ENCODE peak calls at places on chromosomes 11 and 22, in six cellular contexts. U is pancreas, W is AG09309, I is lung, A is body of pancreas, E is psoas muscle. C is an unnamed sample.

GRCh38 chr11:58513747-58514367 is 6.0 kb upstream of the OR5B21 start:
- DNase-seq in U (peak), W (peak), I (no peak), A (peak), E (no peak), C (peak)

GRCh38 chr11:88384004-88384677 is 46.6 kb upstream of the CTSC start:
- DNase-seq in U (no peak), W (no peak), I (no peak), A (no peak), E (no peak), C (peak)

GRCh38 chr11:122076721-122077120 is 39.3 kb downstream of the BLID start:
- DNase-seq in U (no peak), W (no peak), I (no peak), A (no peak), E (no peak), C (no peak)

GRCh38 chr11:126700773-126701554 is 299.6 kb downstream of the KIRREL3 start:
- DNase-seq in U (no peak), W (no peak), I (no peak), A (no peak), E (no peak), C (no peak)

GRCh38 chr11:32312865-32313403 is 122.4 kb downstream of the WT1 start:
- DNase-seq in U (peak), W (no peak), I (peak), A (peak), E (no peak), C (peak)

GRCh38 chr22:41047741-41048140 is 44.7 kb upstream of the EP300 start:
- DNase-seq in U (no peak), W (no peak), I (no peak), A (no peak), E (no peak), C (no peak)

GRCh38 chr11:67120881-67121710 is 2.0 kb downstream of the KDM2A start:
- DNase-seq in U (no peak), W (no peak), I (peak), A (peak), E (no peak), C (peak)

GRCh38 chr11:14537134-14537599 is 17.0 kb upstream of the PSMA1 start:
- DNase-seq in U (no peak), W (no peak), I (no peak), A (no peak), E (no peak), C (peak)

GRCh38 chr11:109641549-109641948 is 219.6 kb downstream of the C11orf87 start:
- DNase-seq in U (no peak), W (peak), I (no peak), A (no peak), E (no peak), C (peak)

GRCh38 chr22:31241936-31242335 is 29.8 kb downstream of the LIMK2 start:
- DNase-seq in U (no peak), W (peak), I (no peak), A (no peak), E (no peak), C (peak)

GRCh38 chr11:46075168-46075567 is 46.1 kb downstream of the PHF21A start:
- DNase-seq in U (no peak), W (no peak), I (no peak), A (peak), E (no peak), C (peak)

GRCh38 chr22:20429254-20430100 is 8.1 kb downstream of the SCARF2 start:
- DNase-seq in U (peak), W (no peak), I (peak), A (peak), E (no peak), C (no peak)

GRCh38 chr22:39621826-39622225 is 51.3 kb downstream of the CACNA1I start:
- DNase-seq in U (no peak), W (no peak), I (no peak), A (no peak), E (no peak), C (no peak)

GRCh38 chr11:18364495-18365047 is 29.8 kb upstream of the LDHA start:
- DNase-seq in U (no peak), W (no peak), I (no peak), A (no peak), E (no peak), C (no peak)

GRCh38 chr11:72040497-72041363 is 39.6 kb downstream of the NUMA1 start:
- DNase-seq in U (peak), W (peak), I (peak), A (peak), E (peak), C (peak)

GRCh38 chr11:115206365-115207022 is 297.7 kb downstream of the CADM1 start:
- DNase-seq in U (no peak), W (no peak), I (no peak), A (no peak), E (no peak), C (no peak)

GRCh38 chr22:49323751-49324415 is 503.8 kb downstream of the BRD1 start:
- DNase-seq in U (no peak), W (no peak), I (no peak), A (no peak), E (no peak), C (no peak)

GRCh38 chr11:69398529-69399492 is 82.7 kb upstream of the LINC01488 start:
- DNase-seq in U (peak), W (peak), I (no peak), A (peak), E (no peak), C (peak)

GRCh38 chr22:22060200-22061084 is 77.9 kb upstream of the TOP3B start:
- DNase-seq in U (no peak), W (no peak), I (peak), A (no peak), E (peak), C (peak)

GRCh38 chr11:112421854-112422253 is 161.2 kb upstream of the PLET1 start:
- DNase-seq in U (no peak), W (no peak), I (no peak), A (no peak), E (no peak), C (no peak)

GRCh38 chr11:125591659-125592304 is 870 bp upstream of the STT3A start:
- DNase-seq in U (peak), W (no peak), I (peak), A (peak), E (peak), C (peak)

GRCh38 chr11:5713695-5714094 is 22.6 kb upstream of the OR56B1 start:
- DNase-seq in U (no peak), W (no peak), I (no peak), A (no peak), E (no peak), C (peak)

DNA sequence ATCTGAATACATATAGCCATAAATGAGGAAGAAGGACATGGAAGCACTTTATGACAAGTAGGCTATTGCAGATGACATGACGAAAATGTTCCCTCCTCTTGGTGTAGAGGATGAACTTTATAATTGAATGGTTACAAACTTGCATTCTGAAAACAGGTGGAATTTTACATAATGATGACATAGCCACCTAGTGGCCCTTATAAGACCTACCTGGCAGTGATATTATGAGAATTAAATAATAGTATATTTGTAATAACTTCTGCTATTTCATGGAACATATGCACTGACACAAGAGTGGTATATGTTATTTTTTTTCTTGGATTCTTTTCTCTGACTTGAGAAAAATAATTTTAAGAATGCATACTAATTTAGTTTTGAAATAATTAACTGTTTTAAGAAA is 22.9 kb downstream of the TRIM22 start:
- DNase-seq in U (no peak), W (no peak), I (no peak), A (no peak), E (no peak), C (peak)
- TF ChIP-seq CTCF in U (peak), W (peak), I (no peak), A (peak), E (peak), C (peak)

GRCh38 chr11:35418847-35419712 is at the start of gene SLC1A2:
- DNase-seq in U (no peak), W (no peak), I (no peak), A (no peak), E (peak), C (peak)
- H3K4me3 ChIP-seq in U (peak), W (peak), I (peak), A (peak), E (peak), C (peak)

DNA sequence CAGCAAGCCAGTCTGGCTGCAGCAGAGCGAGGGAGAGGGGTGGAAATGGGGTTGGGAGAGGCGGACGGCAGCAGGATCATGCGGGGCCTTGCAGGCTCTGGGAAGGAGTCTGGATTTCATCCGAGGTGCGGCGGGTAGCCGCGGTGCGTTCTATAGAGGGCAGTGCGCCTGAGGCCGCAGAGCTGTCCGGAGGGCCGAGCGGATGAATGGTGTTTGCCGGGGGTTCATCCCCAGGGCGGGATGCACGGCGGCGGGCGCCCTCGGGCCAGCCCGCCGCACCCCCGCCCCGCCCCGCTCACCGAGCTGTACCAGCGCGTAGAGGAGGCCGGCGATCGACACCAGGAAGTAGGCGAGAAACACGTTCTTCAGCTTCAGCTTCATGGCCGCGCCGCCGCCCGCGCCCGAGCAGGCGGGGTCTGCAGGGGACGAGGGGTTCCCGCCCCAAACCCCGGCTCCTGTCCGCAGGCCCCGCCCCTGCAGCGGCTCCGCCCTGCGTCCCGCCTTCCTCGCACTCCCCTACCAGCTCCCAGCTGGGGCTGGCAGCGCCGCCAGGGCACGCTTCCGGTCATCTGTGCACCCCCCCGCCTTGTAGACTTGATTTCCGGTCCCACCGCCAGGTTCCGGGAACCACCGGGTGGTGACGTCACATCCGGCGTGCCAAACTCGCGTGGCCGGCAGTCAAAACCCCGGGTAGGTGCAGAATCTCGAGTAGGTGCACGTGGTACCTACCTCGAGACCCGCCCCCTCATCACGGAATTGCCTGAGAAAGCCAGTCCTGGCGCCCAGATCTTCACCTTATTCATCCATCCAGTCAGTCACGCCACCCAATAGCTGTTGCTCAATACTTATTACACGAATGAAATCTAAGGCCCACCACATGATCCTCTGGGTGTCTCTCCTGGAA is at the start of gene B3GAT3:
- DNase-seq in U (peak), W (peak), I (peak), A (peak), E (peak), C (peak)
- TF ChIP-seq CTCF in U (no peak), W (peak), I (no peak), A (no peak), E (no peak), C (peak)

GRCh38 chr11:15768321-15768720 is 588.0 kb downstream of the SOX6 start:
- DNase-seq in U (no peak), W (no peak), I (no peak), A (no peak), E (no peak), C (no peak)
- H3K4me3 ChIP-seq in U (no peak), W (no peak), I (no peak), A (no peak), E (no peak), C (no peak)

GRCh38 chr22:47561766-47562165 is 799.3 kb downstream of the TBC1D22A start:
- DNase-seq in U (no peak), W (no peak), I (no peak), A (no peak), E (no peak), C (no peak)
- TF ChIP-seq CTCF in U (no peak), W (no peak), I (no peak), A (no peak), E (no peak), C (no peak)

DNA sequence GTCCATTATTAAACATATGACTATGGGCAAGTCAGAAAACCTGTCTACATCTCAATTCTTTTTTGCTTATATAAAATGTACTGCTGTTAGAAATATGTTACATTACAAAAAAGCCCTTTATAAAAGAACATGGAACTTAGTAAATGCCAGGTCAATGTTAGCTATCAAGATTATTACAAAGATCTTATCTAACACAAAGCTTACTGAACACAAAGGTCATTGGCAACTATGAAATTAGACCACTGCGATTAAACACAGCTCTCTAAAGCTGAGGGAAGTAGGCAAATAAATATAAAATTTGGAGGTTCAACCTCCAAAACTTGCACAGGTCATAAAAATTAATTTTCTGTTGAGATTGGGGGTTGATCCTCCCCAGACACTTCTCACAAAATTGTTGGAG is 692.8 kb upstream of the CCDC90B start:
- DNase-seq in U (no peak), W (no peak), I (no peak), A (no peak), E (no peak), C (no peak)
- H3K4me3 ChIP-seq in U (no peak), W (no peak), I (no peak), A (no peak), E (no peak), C (no peak)

C was measured in astrocyte of the spinal cord.